ENCODE peak calls at places on chromosome 1, in ten cellular contexts. Z, C, L, M, U, V, H, N, R and O are unnamed samples.

GRCh38 chr1:111191496-111191895 is 8.9 kb downstream of the DENND2D start:
- DNase-seq in Z (no peak), V (no peak), U (no peak), L (no peak), M (peak; percentile 79), R (no peak), N (no peak), C (no peak), H (no peak), O (no peak)

GRCh38 chr1:227924838-227925574 is 22.7 kb downstream of the WNT9A start:
- DNase-seq in U (peak; percentile 14), N (no peak), V (no peak), H (no peak), M (no peak), L (no peak), R (no peak), C (no peak), Z (no peak), O (no peak)

GRCh38 chr1:82161651-82162238 is 361.0 kb downstream of the ADGRL2 start:
- DNase-seq in H (no peak), R (no peak), C (no peak), Z (peak; percentile 42), U (no peak), N (no peak), L (no peak), M (peak; percentile 29), V (no peak), O (no peak)

GRCh38 chr1:3543076-3544049 is 67.9 kb downstream of the MEGF6 start:
- DNase-seq in U (no peak), M (peak; percentile 96), Z (no peak), R (no peak), N (peak; percentile 82), C (peak; percentile 59), H (no peak), L (no peak), V (no peak), O (no peak)

GRCh38 chr1:204098683-204099082 is 25.8 kb downstream of the SOX13 start:
- DNase-seq in H (no peak), Z (no peak), R (no peak), C (no peak), U (no peak), M (no peak), V (no peak), L (no peak), N (no peak), O (no peak)

GRCh38 chr1:238642231-238642630 is 744.1 kb upstream of the CHRM3 start:
- DNase-seq in V (no peak), N (no peak), U (no peak), R (no peak), Z (no peak), M (peak; percentile 81), C (no peak), L (no peak), H (no peak), O (no peak)

GRCh38 chr1:118396279-118396678 is 211.3 kb upstream of the SPAG17 start:
- DNase-seq in H (no peak), L (no peak), N (no peak), M (no peak), Z (no peak), U (no peak), C (no peak), R (no peak), V (no peak), O (no peak)

GRCh38 chr1:30422251-30422650 is 301.1 kb downstream of the MATN1 start:
- DNase-seq in V (no peak), L (no peak), U (no peak), N (peak; percentile 41), M (no peak), H (no peak), C (no peak), R (no peak), Z (no peak), O (peak; percentile 7)

GRCh38 chr1:180155202-180155682 is 573 bp downstream of the QSOX1 start:
- DNase-seq in U (peak; percentile 45), R (peak; percentile 37), M (peak; percentile 15), C (peak; percentile 28), N (no peak), H (no peak), V (peak; percentile 28), Z (peak; percentile 33), L (no peak), O (no peak)

GRCh38 chr1:16048573-16049189 is 5.1 kb downstream of the CLCNKB start:
- DNase-seq in Z (peak; percentile 53), L (no peak), M (peak; percentile 16), V (peak; percentile 60), R (peak; percentile 57), H (no peak), C (no peak), N (peak; percentile 76), U (peak; percentile 79), O (peak; percentile 80)

GRCh38 chr1:232853994-232854532 is 48.8 kb downstream of the MAP10 start:
- DNase-seq in N (no peak), R (no peak), C (no peak), M (peak; percentile 64), V (no peak), U (no peak), H (no peak), Z (no peak), L (no peak), O (no peak)

GRCh38 chr1:153552335-153552734 is 3.3 kb upstream of the S100A3 start:
- DNase-seq in V (peak; percentile 66), Z (no peak), M (no peak), C (no peak), R (no peak), N (no peak), H (no peak), L (no peak), U (no peak), O (no peak)
- TF ChIP-seq CTCF in V (peak; percentile 57), Z (no peak), M (peak; percentile 9), C (no peak), R (no peak), N (no peak), H (no peak), L (no peak), U (no peak), O (no peak)

GRCh38 chr1:78075621-78076020 is 29.9 kb downstream of the GIPC2 start:
- DNase-seq in U (no peak), M (peak; percentile 37), C (no peak), V (no peak), R (no peak), Z (no peak), L (no peak), N (no peak), H (no peak), O (no peak)

GRCh38 chr1:78078358-78078757 is 32.6 kb downstream of the GIPC2 start:
- DNase-seq in R (no peak), L (no peak), V (no peak), H (no peak), U (no peak), M (no peak), N (no peak), Z (no peak), C (no peak), O (no peak)

GRCh38 chr1:78081980-78082860 is 36.5 kb downstream of the GIPC2 start:
- DNase-seq in N (no peak), H (no peak), M (peak; percentile 60), L (no peak), C (no peak), V (no peak), R (no peak), Z (no peak), U (no peak), O (no peak)

GRCh38 chr1:78080767-78081166 is 35.0 kb downstream of the GIPC2 start:
- DNase-seq in H (peak; percentile 15), L (no peak), M (no peak), N (no peak), U (no peak), R (no peak), V (no peak), Z (no peak), C (no peak), O (no peak)

DNA sequence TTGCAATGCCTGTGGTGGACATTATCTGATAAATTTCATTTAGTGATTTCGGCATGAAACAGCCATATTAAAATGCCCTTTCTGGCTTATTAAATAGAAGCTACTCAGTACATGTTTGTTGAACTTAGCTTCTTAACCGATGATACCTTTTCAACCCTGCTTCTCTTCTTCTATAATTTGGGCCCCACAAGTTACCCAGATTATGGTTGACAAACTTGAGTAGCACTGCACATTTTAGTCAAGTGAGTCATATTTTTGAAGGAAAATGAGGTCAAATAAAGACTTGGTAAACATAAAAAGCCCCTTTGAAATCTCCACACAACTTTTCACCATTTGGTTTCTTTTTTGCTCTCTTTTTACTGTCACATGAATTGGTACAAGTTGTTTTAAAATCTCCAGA is 33.8 kb downstream of the GIPC2 start:
- DNase-seq in M (peak; percentile 40), L (no peak), U (no peak), Z (no peak), N (no peak), C (no peak), H (no peak), V (no peak), R (no peak), O (no peak)
- TF ChIP-seq CTCF in M (no peak), L (no peak), U (no peak), Z (no peak), N (no peak), C (no peak), H (no peak), V (no peak), R (no peak), O (no peak)

GRCh38 chr1:64549464-64550239 is 79.7 kb downstream of the CACHD1 start:
- DNase-seq in L (no peak), C (no peak), U (no peak), M (no peak), R (no peak), V (no peak), Z (no peak), N (no peak), H (no peak), O (no peak)

GRCh38 chr1:64550505-64550904 is 80.6 kb downstream of the CACHD1 start:
- DNase-seq in M (no peak), L (no peak), H (no peak), C (no peak), Z (no peak), R (no peak), U (no peak), N (no peak), V (no peak), O (no peak)

GRCh38 chr1:64550946-64551345 is 81.0 kb downstream of the CACHD1 start:
- DNase-seq in M (no peak), N (no peak), V (no peak), Z (no peak), L (no peak), H (no peak), R (no peak), U (no peak), C (no peak), O (no peak)

GRCh38 chr1:64555947-64556346 is 86.0 kb downstream of the CACHD1 start:
- DNase-seq in V (no peak), N (no peak), C (no peak), H (no peak), R (no peak), U (no peak), L (no peak), M (no peak), Z (no peak), O (no peak)

GRCh38 chr1:64553285-64553684 is 83.4 kb downstream of the CACHD1 start:
- DNase-seq in R (no peak), C (no peak), L (no peak), U (no peak), Z (no peak), N (no peak), V (no peak), H (no peak), M (no peak), O (no peak)
- TF ChIP-seq CTCF in R (no peak), C (peak; percentile 11), L (no peak), U (no peak), Z (no peak), N (no peak), V (no peak), H (no peak), M (no peak), O (no peak)

GRCh38 chr1:154466879-154467767 is 34.9 kb upstream of the TDRD10 start:
- DNase-seq in C (no peak), U (no peak), M (no peak), V (peak; percentile 42), Z (no peak), H (no peak), L (no peak), N (no peak), R (no peak), O (no peak)
- TF ChIP-seq CTCF in C (peak; percentile 28), U (no peak), M (peak; percentile 15), V (peak; percentile 71), Z (no peak), H (no peak), L (peak; percentile 50), N (no peak), R (peak; percentile 21), O (no peak)